ENCODE peak calls at places on chromosomes 5 and 9, in seven cellular contexts. X is BJ, O is Peyer's patch, T is fibroblast of pulmonary artery, D is endodermal cell, M is cardiac fibroblast, A is astrocyte of the cerebellum. E is an unnamed sample.

GRCh38 chr5:160187091-160187490 is 42.2 kb upstream of the FABP6 start:
- DNase-seq in O (no peak), X (no peak), D (peak; percentile 68), T (no peak), M (no peak), A (no peak), E (no peak)

GRCh38 chr5:141869040-141869439 is 9.2 kb downstream of the PCDH1 start:
- DNase-seq in A (no peak), M (no peak), D (peak; percentile 26), T (no peak), X (no peak), O (peak; percentile 44), E (no peak)

GRCh38 chr5:169270827-169271226 is 30.1 kb downstream of the SLIT3 start:
- DNase-seq in D (no peak), O (no peak), X (no peak), M (no peak), A (no peak), T (no peak), E (no peak)

GRCh38 chr5:124662261-124662781 is 84.1 kb downstream of the ZNF608 start:
- DNase-seq in O (peak; percentile 57), M (no peak), T (no peak), A (no peak), D (peak; percentile 67), X (no peak), E (no peak)

GRCh38 chr9:89623925-89624420 is 19.2 kb downstream of the GADD45G start:
- DNase-seq in A (no peak), M (no peak), D (no peak), O (no peak), X (no peak), T (no peak), E (no peak)

GRCh38 chr9:6827370-6827949 is 69.7 kb downstream of the KDM4C start:
- DNase-seq in A (peak; percentile 45), T (peak; percentile 69), M (peak; percentile 64), D (peak; percentile 85), O (no peak), X (no peak), E (no peak)

GRCh38 chr5:169222934-169223594 is 77.9 kb downstream of the SLIT3 start:
- DNase-seq in M (no peak), X (no peak), A (no peak), O (no peak), T (no peak), D (no peak), E (no peak)

GRCh38 chr9:134253596-134254205 is 72.6 kb upstream of the RXRA start:
- DNase-seq in O (no peak), X (no peak), M (peak; percentile 26), A (no peak), T (peak; percentile 8), D (no peak), E (peak; percentile 21)

GRCh38 chr5:156475831-156476551 is 149.0 kb downstream of the SGCD start:
- DNase-seq in O (no peak), T (peak; percentile 91), X (peak; percentile 80), D (peak; percentile 86), A (peak; percentile 87), M (peak; percentile 88), E (peak; percentile 80)

GRCh38 chr9:134344821-134345310 is 18.6 kb downstream of the RXRA start:
- DNase-seq in M (no peak), D (no peak), X (no peak), O (no peak), T (no peak), A (no peak), E (no peak)

GRCh38 chr9:96219615-96220257 is 82.2 kb downstream of the HSD17B3 start:
- DNase-seq in O (peak; percentile 57), X (no peak), D (peak; percentile 81), T (peak; percentile 26), M (peak; percentile 43), A (no peak), E (no peak)

GRCh38 chr5:180804129-180804601 is 1.6 kb upstream of the MGAT1 start:
- DNase-seq in A (no peak), D (no peak), T (no peak), M (no peak), X (no peak), O (no peak), E (no peak)

GRCh38 chr5:180806351-180807011 is 3.9 kb upstream of the MGAT1 start:
- DNase-seq in O (no peak), T (no peak), D (peak; percentile 38), X (no peak), A (no peak), M (no peak), E (no peak)

GRCh38 chr5:180802325-180803180 is at the start of gene MGAT1:
- DNase-seq in M (peak; percentile 92), O (peak; percentile 93), A (no peak), T (peak; percentile 91), D (peak; percentile 91), X (no peak), E (peak; percentile 52)

GRCh38 chr5:180801596-180802324 is 846 bp downstream of the MGAT1 start:
- DNase-seq in X (no peak), A (no peak), M (no peak), O (no peak), D (no peak), T (no peak), E (no peak)

DNA sequence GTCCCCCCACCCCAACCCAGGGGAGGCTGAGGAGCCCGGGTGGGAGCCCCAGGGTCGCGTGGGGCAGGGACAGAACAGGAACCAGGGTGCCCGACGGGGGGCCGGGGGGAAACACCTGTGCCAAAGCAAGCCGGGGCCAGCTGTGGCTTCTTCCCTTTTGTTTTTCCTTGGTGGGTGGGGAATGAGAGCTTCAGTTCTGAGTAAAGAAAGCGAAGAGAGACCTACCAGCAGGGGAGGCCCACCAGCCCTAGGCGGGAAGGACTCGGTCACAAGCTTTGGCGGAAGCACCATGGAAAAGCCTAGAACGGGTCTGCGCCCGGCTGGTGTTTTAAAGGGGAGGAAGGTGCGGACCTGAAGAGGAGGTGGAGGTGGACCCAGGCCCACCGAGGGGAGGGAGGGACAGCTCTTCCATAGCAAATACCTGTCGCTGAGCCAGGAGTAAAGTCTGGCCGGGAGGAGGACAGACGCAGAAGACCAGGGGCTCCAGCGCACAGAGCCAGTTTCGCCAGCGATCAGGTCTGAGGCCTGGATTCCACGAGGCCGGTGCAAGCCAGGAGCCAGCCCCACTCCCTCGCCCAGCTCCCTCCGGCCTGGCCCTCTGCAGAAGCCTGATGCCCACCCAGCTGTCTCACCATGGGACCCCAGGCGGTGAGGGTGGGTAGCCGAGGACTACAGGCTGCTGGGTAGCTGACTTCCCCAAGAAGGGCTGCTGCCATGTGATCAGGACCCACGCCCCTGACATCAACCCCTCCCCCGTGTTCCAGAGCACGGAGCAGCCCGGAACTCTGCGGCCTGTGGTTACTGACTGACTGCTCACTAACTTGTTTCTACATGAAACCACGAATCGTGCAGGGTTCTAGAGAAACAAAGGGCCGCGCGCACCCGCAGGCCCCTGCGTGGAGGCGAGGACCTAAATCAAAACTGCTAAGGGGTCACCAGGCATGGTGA is 849 bp upstream of the MGAT1 start:
- DNase-seq in O (peak; percentile 71), X (no peak), D (peak; percentile 86), T (no peak), A (no peak), M (peak; percentile 32), E (no peak)
- TF ChIP-seq CTCF in O (no peak), X (no peak), D (peak; percentile 60), T (no peak), A (peak; percentile 33), M (no peak), E (no peak)

DNA sequence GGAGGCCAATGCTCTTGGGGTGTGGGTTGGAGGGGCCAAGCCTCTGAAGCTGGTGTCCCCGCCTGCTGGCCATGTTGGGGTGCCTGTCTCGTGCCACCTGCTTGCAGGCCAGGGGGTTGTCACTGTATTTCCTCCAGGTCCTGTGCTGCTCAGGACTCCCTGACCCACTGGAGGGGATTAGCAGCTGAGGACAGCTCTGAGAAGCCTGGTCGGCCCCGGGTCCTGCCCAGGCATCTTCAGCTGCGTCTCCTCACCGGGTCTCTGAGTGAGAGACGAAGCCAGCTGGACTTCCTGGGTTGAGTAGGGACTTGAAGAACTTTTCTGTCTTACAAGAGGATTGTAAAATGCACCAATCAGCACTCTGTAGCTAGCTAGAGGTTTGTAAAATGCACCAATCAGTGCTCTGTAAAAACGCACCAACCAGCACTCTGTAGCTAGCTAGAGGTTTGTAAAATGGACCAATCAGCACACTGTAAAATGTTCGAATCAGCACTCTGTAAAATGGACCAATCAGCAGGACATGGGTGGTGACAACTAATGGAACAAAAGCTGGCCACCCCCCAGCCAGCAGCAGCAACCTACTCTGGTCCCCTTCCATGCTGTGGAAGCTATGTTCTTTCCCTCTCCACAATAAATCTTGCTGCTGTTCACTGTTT is 20.6 kb upstream of the SLC9A3 start:
- DNase-seq in M (no peak), X (no peak), D (no peak), A (no peak), O (peak; percentile 43), T (no peak), E (no peak)
- H3K4me3 ChIP-seq in M (no peak overlapping the region), X (no peak overlapping the region), D (no peak overlapping the region), A (no peak overlapping the region), O (no peak overlapping the region), T (no peak overlapping the region), E (no peak overlapping the region)

GRCh38 chr9:20200900-20201495 is 412.2 kb upstream of the SLC24A2 start:
- DNase-seq in O (no peak), D (no peak), A (no peak), T (no peak), X (no peak), M (no peak), E (no peak)

GRCh38 chr9:20199111-20199510 is 410.3 kb upstream of the SLC24A2 start:
- DNase-seq in M (no peak), T (no peak), D (no peak), O (no peak), X (no peak), A (no peak), E (no peak)

DNA sequence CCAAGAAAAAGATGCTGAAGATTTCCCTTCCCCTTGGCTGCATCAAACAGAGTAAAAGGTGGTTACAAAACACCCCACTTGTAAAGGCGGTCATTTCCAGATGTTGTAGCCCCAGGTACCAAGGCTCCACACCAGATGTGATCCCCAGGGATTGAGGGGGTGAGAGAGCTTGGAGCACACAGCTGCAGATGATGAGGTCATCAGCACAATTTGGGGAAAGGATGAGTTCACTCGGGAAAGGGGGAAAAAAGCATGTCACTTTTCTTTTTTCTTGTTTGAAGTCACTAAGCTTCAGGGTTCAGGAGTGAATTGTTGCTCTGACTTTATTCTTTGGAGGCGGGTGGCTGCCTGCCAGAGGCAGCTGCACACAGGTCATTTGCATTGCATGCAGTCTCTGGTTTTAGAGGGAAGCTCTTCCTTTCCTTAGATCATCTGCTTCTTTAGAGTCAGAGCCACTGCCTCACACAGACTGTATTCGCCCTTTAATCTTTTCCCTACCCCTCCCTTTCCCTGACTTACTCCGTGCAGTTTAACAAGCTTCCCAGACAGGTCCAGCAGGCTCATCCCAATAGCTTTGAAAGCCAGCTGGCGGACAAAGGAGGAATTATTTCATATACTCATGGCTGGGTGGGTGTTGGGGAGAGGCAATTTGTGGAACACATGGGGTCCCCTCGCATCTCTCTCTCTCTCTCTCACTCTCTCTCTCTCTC is 409.3 kb upstream of the SLC24A2 start:
- DNase-seq in O (peak; percentile 43), M (no peak), X (no peak), D (no peak), T (no peak), A (no peak), E (no peak)
- TF ChIP-seq CTCF in O (no peak), M (no peak), X (no peak), D (no peak), T (no peak), A (no peak), E (no peak)

DNA sequence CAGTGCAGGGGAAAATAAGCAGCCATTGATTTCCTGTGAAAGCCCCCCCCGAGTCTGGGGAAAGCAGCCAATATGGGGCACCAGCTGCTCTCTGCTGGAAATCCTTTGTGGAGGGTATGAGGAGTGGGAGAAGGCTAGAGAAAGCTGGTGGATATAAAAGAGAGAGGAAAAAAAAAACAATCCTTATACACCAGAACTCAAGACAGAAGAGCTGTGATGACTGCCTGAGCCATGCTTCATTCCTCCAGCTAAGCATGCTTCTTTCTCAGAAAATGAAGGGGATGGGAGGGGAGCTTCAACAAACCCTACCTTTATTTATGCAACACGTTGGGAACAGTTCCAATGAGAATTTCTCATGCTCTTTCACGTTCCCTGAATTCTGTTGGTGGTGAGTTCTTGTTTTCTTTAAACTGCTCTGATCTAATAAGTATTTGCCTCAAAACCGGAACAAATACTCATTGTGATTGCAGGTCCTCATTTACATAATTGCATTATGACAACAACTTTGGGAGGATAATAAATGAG is 688.0 kb upstream of the SEMA6A start:
- DNase-seq in A (peak; percentile 5), D (no peak), O (no peak), T (peak; percentile 3), X (no peak), M (no peak), E (no peak)
- H3K4me3 ChIP-seq in A (no peak overlapping the region), D (no peak overlapping the region), O (no peak overlapping the region), T (no peak overlapping the region), X (no peak overlapping the region), M (no peak overlapping the region), E (no peak overlapping the region)